ENCODE peak calls at places on chromosome 5, in eight cellular contexts. One of them, this sample, is unnamed.

GRCh38 chr5:141476132-141476909 is 555 bp downstream of the PCDHGC3 start:
- DNase-seq in heart right ventricle: peak; percentile 66
- DNase-seq in GM20000: peak; percentile 40
- DNase-seq in NCI-H1105 treated with DMSO at 0.1 percent for 48 hours: peak; percentile 26
- DNase-seq in fibroblast of lung: peak; percentile 85
- DNase-seq in endothelial cell: peak; percentile 63
- DNase-seq in NCI-H345: no peak
- DNase-seq in activated CD8-positive, alpha-beta T cell treated with anti-CD3 and anti-CD28 coated beads, Interleukin-2, amount 10 ng/mL, durations not matched to agents 7 days and 5 days: no peak
- DNase-seq in this sample: no peak

GRCh38 chr5:66987949-66988838 is 208.4 kb downstream of the CD180 start:
- DNase-seq in heart right ventricle: no peak
- DNase-seq in GM20000: peak; percentile 23
- DNase-seq in NCI-H1105 treated with DMSO at 0.1 percent for 48 hours: peak; percentile 22
- DNase-seq in fibroblast of lung: no peak
- DNase-seq in endothelial cell: no peak
- DNase-seq in NCI-H345: peak; percentile 20
- DNase-seq in activated CD8-positive, alpha-beta T cell treated with anti-CD3 and anti-CD28 coated beads, Interleukin-2, amount 10 ng/mL, durations not matched to agents 7 days and 5 days: no peak
- DNase-seq in this sample: no peak

GRCh38 chr5:149014634-149015033 is 48.2 kb downstream of the SH3TC2 start:
- DNase-seq in heart right ventricle: no peak
- DNase-seq in GM20000: no peak
- DNase-seq in NCI-H1105 treated with DMSO at 0.1 percent for 48 hours: no peak
- DNase-seq in fibroblast of lung: no peak
- DNase-seq in endothelial cell: no peak
- DNase-seq in NCI-H345: no peak
- DNase-seq in activated CD8-positive, alpha-beta T cell treated with anti-CD3 and anti-CD28 coated beads, Interleukin-2, amount 10 ng/mL, durations not matched to agents 7 days and 5 days: no peak
- DNase-seq in this sample: no peak

GRCh38 chr5:81700166-81700565 is 50.7 kb downstream of the SSBP2 start:
- DNase-seq in heart right ventricle: no peak
- DNase-seq in GM20000: no peak
- DNase-seq in NCI-H1105 treated with DMSO at 0.1 percent for 48 hours: no peak
- DNase-seq in fibroblast of lung: no peak
- DNase-seq in endothelial cell: no peak
- DNase-seq in NCI-H345: no peak
- DNase-seq in activated CD8-positive, alpha-beta T cell treated with anti-CD3 and anti-CD28 coated beads, Interleukin-2, amount 10 ng/mL, durations not matched to agents 7 days and 5 days: no peak
- DNase-seq in this sample: no peak

GRCh38 chr5:43121565-43122484 is 1.1 kb downstream of the ZNF131 start:
- DNase-seq in heart right ventricle: no peak
- DNase-seq in GM20000: peak; percentile 50
- DNase-seq in NCI-H1105 treated with DMSO at 0.1 percent for 48 hours: peak; percentile 65
- DNase-seq in fibroblast of lung: peak; percentile 70
- DNase-seq in endothelial cell: no peak
- DNase-seq in NCI-H345: no peak
- DNase-seq in activated CD8-positive, alpha-beta T cell treated with anti-CD3 and anti-CD28 coated beads, Interleukin-2, amount 10 ng/mL, durations not matched to agents 7 days and 5 days: peak; percentile 35
- DNase-seq in this sample: peak; percentile 81

GRCh38 chr5:61638476-61638875 is 306.4 kb downstream of the ZSWIM6 start:
- DNase-seq in heart right ventricle: peak; percentile 56
- DNase-seq in GM20000: no peak
- DNase-seq in NCI-H1105 treated with DMSO at 0.1 percent for 48 hours: no peak
- DNase-seq in fibroblast of lung: no peak
- DNase-seq in endothelial cell: no peak
- DNase-seq in NCI-H345: no peak
- DNase-seq in activated CD8-positive, alpha-beta T cell treated with anti-CD3 and anti-CD28 coated beads, Interleukin-2, amount 10 ng/mL, durations not matched to agents 7 days and 5 days: no peak
- DNase-seq in this sample: no peak

GRCh38 chr5:34930870-34931269 is 1.5 kb downstream of the DNAJC21 start:
- DNase-seq in heart right ventricle: no peak
- DNase-seq in GM20000: no peak
- DNase-seq in NCI-H1105 treated with DMSO at 0.1 percent for 48 hours: no peak
- DNase-seq in fibroblast of lung: peak; percentile 3
- DNase-seq in endothelial cell: no peak
- DNase-seq in NCI-H345: no peak
- DNase-seq in activated CD8-positive, alpha-beta T cell treated with anti-CD3 and anti-CD28 coated beads, Interleukin-2, amount 10 ng/mL, durations not matched to agents 7 days and 5 days: no peak
- DNase-seq in this sample: no peak

GRCh38 chr5:22480305-22480704 is 372.8 kb downstream of the CDH12 start:
- DNase-seq in heart right ventricle: no peak
- DNase-seq in GM20000: no peak
- DNase-seq in NCI-H1105 treated with DMSO at 0.1 percent for 48 hours: no peak
- DNase-seq in fibroblast of lung: no peak
- DNase-seq in endothelial cell: no peak
- DNase-seq in NCI-H345: no peak
- DNase-seq in activated CD8-positive, alpha-beta T cell treated with anti-CD3 and anti-CD28 coated beads, Interleukin-2, amount 10 ng/mL, durations not matched to agents 7 days and 5 days: no peak
- DNase-seq in this sample: no peak

GRCh38 chr5:87541033-87541432 is 128.3 kb upstream of the CCNH start:
- DNase-seq in heart right ventricle: peak; percentile 72
- DNase-seq in GM20000: no peak
- DNase-seq in NCI-H1105 treated with DMSO at 0.1 percent for 48 hours: peak; percentile 73
- DNase-seq in fibroblast of lung: peak; percentile 90
- DNase-seq in endothelial cell: peak; percentile 7
- DNase-seq in NCI-H345: peak; percentile 46
- DNase-seq in activated CD8-positive, alpha-beta T cell treated with anti-CD3 and anti-CD28 coated beads, Interleukin-2, amount 10 ng/mL, durations not matched to agents 7 days and 5 days: no peak
- DNase-seq in this sample: peak; percentile 4

GRCh38 chr5:157744055-157745011 is 821 bp downstream of the LSM11 start:
- DNase-seq in heart right ventricle: peak; percentile 13
- DNase-seq in GM20000: no peak
- DNase-seq in NCI-H1105 treated with DMSO at 0.1 percent for 48 hours: no peak
- DNase-seq in fibroblast of lung: peak; percentile 13
- DNase-seq in endothelial cell: peak; percentile 42
- DNase-seq in NCI-H345: no peak
- DNase-seq in activated CD8-positive, alpha-beta T cell treated with anti-CD3 and anti-CD28 coated beads, Interleukin-2, amount 10 ng/mL, durations not matched to agents 7 days and 5 days: peak; percentile 38
- DNase-seq in this sample: no peak

This sample was measured in NCI-H1092.